ENCODE peak calls at places on chromosomes 7 and 10, in ten cellular contexts. Y, H, V, P, L, Z, I, S, N and W are unnamed samples.

GRCh38 chr7:117495313-117495712 is 15.5 kb downstream of the CFTR start:
- DNase-seq in L (no peak), N (no peak), Z (no peak), Y (no peak), H (no peak), V (no peak), P (no peak), S (no peak), I (no peak), W (no peak)

GRCh38 chr7:148856891-148857290 is 27.2 kb downstream of the EZH2 start:
- DNase-seq in Y (no peak), Z (no peak), N (no peak), H (no peak), P (no peak), V (no peak), L (no peak), I (peak), S (no peak), W (no peak)

GRCh38 chr7:117785431-117785830 is 87.8 kb downstream of the CTTNBP2 start:
- DNase-seq in H (no peak), I (no peak), L (no peak), V (no peak), P (no peak), N (no peak), S (no peak), Y (no peak), Z (no peak), W (no peak)

GRCh38 chr7:26153823-26154783 is 2.1 kb downstream of the NFE2L3 start:
- DNase-seq in H (no peak), P (no peak), Z (no peak), N (no peak), Y (peak), I (peak), S (no peak), L (no peak), V (peak), W (no peak)

GRCh38 chr10:63115732-63116383 is 17.3 kb upstream of the NRBF2 start:
- DNase-seq in L (no peak), Y (peak), V (no peak), N (no peak), S (peak), I (peak), Z (peak), H (peak), P (no peak), W (peak)

GRCh38 chr7:492714-493065 is 27.0 kb downstream of the PDGFA start:
- DNase-seq in P (no peak), L (no peak), S (no peak), I (no peak), Y (no peak), H (no peak), N (no peak), Z (no peak), V (no peak), W (no peak)

GRCh38 chr10:44859546-44860285 is 51.4 kb upstream of the TMEM72 start:
- DNase-seq in H (no peak), Y (no peak), P (no peak), S (no peak), N (no peak), I (no peak), L (no peak), V (no peak), Z (no peak), W (peak)

GRCh38 chr10:127303105-127303504 is 106.7 kb upstream of the INSYN2A start:
- DNase-seq in L (no peak), S (no peak), I (no peak), H (no peak), V (no peak), P (no peak), Z (no peak), Y (no peak), N (no peak), W (no peak)

GRCh38 chr7:31651234-31651633 is 35.8 kb upstream of the PPP1R17 start:
- DNase-seq in P (no peak), N (no peak), Z (no peak), H (no peak), V (no peak), I (no peak), L (no peak), Y (no peak), S (no peak), W (no peak)

GRCh38 chr7:16634292-16634738 is 11.2 kb downstream of the ANKMY2 start:
- DNase-seq in N (no peak), I (peak), Y (no peak), V (no peak), Z (no peak), L (no peak), S (no peak), P (no peak), H (no peak), W (no peak)